ENCODE peak calls at places on chromosomes 4 and X, in five cellular contexts. E, W, V, P and D are unnamed samples.

GRCh38 chrX:20670611-20671010 is 403.9 kb upstream of the RPS6KA3 start:
- DNase-seq in V (no peak), W (no peak), P (no peak), E (no peak), D (no peak)

GRCh38 chr4:110198472-110199419 is at the start of gene ELOVL6:
- DNase-seq in E (peak), P (peak), V (peak), W (peak), D (peak)

GRCh38 chr4:1030559-1030958 is 19.1 kb downstream of the FGFRL1 start:
- DNase-seq in V (no peak), P (no peak), W (no peak), E (no peak), D (no peak)

GRCh38 chr4:103375278-103375677 is 177.1 kb upstream of the CENPE start:
- DNase-seq in W (no peak), P (peak), E (no peak), V (no peak), D (no peak)

GRCh38 chrX:12080265-12080664 is 58.0 kb upstream of the FRMPD4 start:
- DNase-seq in V (no peak), W (no peak), E (no peak), P (no peak), D (no peak)

GRCh38 chr4:88409206-88409605 is 30.6 kb downstream of the HERC6 start:
- DNase-seq in E (no peak), P (no peak), W (no peak), V (no peak), D (no peak)

GRCh38 chr4:19262467-19262866 is 989.2 kb upstream of the SLIT2 start:
- DNase-seq in W (no peak), V (no peak), E (no peak), P (no peak), D (no peak)

GRCh38 chr4:55386840-55387239 is 8.9 kb upstream of the TMEM165 start:
- DNase-seq in V (no peak), W (no peak), P (no peak), E (no peak), D (no peak)

GRCh38 chrX:153727108-153727931 is 2.7 kb downstream of the ABCD1 start:
- DNase-seq in P (no peak), W (no peak), V (no peak), E (no peak), D (no peak)

GRCh38 chr4:153116101-153116680 is 88.1 kb upstream of the TRIM2 start:
- DNase-seq in V (no peak), E (no peak), W (no peak), P (no peak), D (no peak)

GRCh38 chr4:4524364-4524763 is 17.5 kb downstream of the STX18 start:
- DNase-seq in P (no peak), W (no peak), E (peak), V (no peak), D (no peak)

GRCh38 chrX:47078129-47079043 is at the start of gene RGN:
- DNase-seq in E (no peak), W (peak), V (no peak), P (no peak), D (peak)

GRCh38 chr4:7665321-7665720 is 230.6 kb upstream of the PSAPL1 start:
- DNase-seq in V (no peak), E (no peak), P (no peak), W (no peak), D (no peak)

GRCh38 chrX:52352551-52352950 is 16.3 kb upstream of the XAGE2 start:
- DNase-seq in E (no peak), V (no peak), P (no peak), W (no peak), D (no peak)

GRCh38 chrX:97398030-97398551 is 514.4 kb downstream of the RPA4 start:
- DNase-seq in V (no peak), P (no peak), E (no peak), W (no peak), D (no peak)

GRCh38 chrX:47221756-47222155 is 3.3 kb downstream of the CDK16 start:
- DNase-seq in W (no peak), V (no peak), E (no peak), P (no peak), D (no peak)

GRCh38 chr4:25590171-25590570 is 65.5 kb upstream of the SLC34A2 start:
- DNase-seq in P (no peak), W (no peak), V (no peak), E (no peak), D (no peak)

GRCh38 chr4:188015025-188015778 is 19.6 kb downstream of the ZFP42 start:
- DNase-seq in E (no peak), W (no peak), P (no peak), V (no peak), D (no peak)

GRCh38 chr4:37885496-37885895 is 5.4 kb upstream of the TBC1D1 start:
- DNase-seq in P (no peak), E (no peak), V (no peak), W (no peak), D (no peak)

GRCh38 chr4:1851160-1851559 is 4.8 kb downstream of the LETM1 start:
- DNase-seq in V (no peak), E (no peak), W (no peak), P (no peak), D (no peak)

GRCh38 chrX:150375243-150375642 is 12.1 kb downstream of the MAMLD1 start:
- DNase-seq in W (no peak), V (no peak), E (no peak), P (no peak), D (no peak)

GRCh38 chr4:159828687-159829086 is 725.8 kb downstream of the RAPGEF2 start:
- DNase-seq in W (no peak), E (no peak), V (no peak), P (no peak), D (no peak)

GRCh38 chr4:7000421-7001176 is 42.6 kb upstream of the TADA2B start:
- DNase-seq in P (no peak), E (no peak), V (peak), W (no peak), D (no peak)

GRCh38 chrX:19683817-19684216 is 168.5 kb upstream of the MAP3K15 start:
- DNase-seq in W (no peak), P (no peak), E (no peak), V (no peak), D (no peak)

GRCh38 chr4:2800691-2801596 is 8.1 kb downstream of the SH3BP2 start:
- DNase-seq in V (peak), W (no peak), E (peak), P (no peak), D (peak)

GRCh38 chrX:49139713-49140112 is 16.2 kb upstream of the GPKOW start:
- DNase-seq in V (no peak), E (no peak), W (no peak), P (no peak), D (no peak)

GRCh38 chr4:26362745-26363439 is 42.1 kb downstream of the RBPJ start:
- DNase-seq in W (no peak), V (no peak), E (no peak), P (no peak), D (no peak)

GRCh38 chr4:41339812-41340809 is 83.4 kb downstream of the UCHL1 start:
- DNase-seq in V (no peak), P (no peak), W (no peak), E (no peak), D (no peak)

GRCh38 chr4:129900430-129900953 is 804.5 kb downstream of the C4orf33 start:
- DNase-seq in E (no peak), P (no peak), W (no peak), V (no peak), D (no peak)

GRCh38 chr4:89797117-89797516 is 39.8 kb downstream of the SNCA start:
- DNase-seq in P (no peak), V (no peak), E (no peak), W (no peak), D (no peak)

GRCh38 chr4:85755285-85755684 is 280.3 kb downstream of the ARHGAP24 start:
- DNase-seq in V (no peak), P (no peak), W (no peak), E (no peak), D (no peak)

GRCh38 chrX:1592863-1593201 is 1.4 kb downstream of the AKAP17A start:
- DNase-seq in W (no peak), E (no peak), P (no peak), V (peak), D (no peak)

GRCh38 chrX:3548743-3549441 is 164.6 kb downstream of the PRKX start:
- DNase-seq in P (peak), W (no peak), E (no peak), V (no peak), D (no peak)

GRCh38 chr4:33882246-33882990 is 2361.9 kb downstream of the ARAP2 start:
- DNase-seq in E (no peak), W (no peak), P (no peak), V (no peak), D (no peak)

DNA sequence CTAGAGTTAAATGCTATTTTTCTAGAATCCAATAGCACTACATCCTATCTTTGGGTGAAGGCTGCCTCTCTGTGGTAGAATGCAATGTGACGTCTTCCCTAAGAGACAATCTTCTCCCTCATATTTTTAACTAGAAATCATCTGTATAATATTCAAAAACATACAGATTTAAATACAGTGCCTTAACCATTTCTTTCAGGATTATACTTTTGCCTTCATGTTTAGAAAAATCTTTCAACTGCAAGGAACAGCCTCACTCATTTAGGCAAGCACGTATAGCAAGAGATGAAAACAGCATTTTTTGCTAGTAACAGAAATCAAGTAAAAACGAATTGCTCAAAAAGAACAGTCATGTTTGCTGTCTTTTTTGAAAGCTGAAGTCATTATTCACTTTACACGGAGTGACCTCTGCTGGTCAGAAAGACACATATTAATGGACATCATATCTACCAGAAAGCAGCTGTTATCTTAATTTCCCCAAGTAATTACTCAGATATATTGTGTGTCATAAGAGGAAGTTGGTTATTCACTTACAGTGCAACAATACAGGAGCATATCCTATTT is 422.3 kb downstream of the STPG2 start:
- DNase-seq in W (no peak), E (no peak), V (no peak), P (peak), D (no peak)
- TF ChIP-seq CTCF in W (peak), E (peak), V (no peak), P (peak), D (peak)

GRCh38 chrX:103616676-103617186 is 9.0 kb downstream of the TCEAL3 start:
- DNase-seq in P (no peak), V (no peak), W (no peak), E (no peak), D (no peak)

GRCh38 chrX:103610282-103610681 is 2.5 kb downstream of the TCEAL3 start:
- DNase-seq in E (no peak), W (no peak), V (no peak), P (no peak), D (no peak)

GRCh38 chrX:103614999-103615398 is 7.2 kb downstream of the TCEAL3 start:
- DNase-seq in W (no peak), E (no peak), P (no peak), V (no peak), D (no peak)

GRCh38 chrX:103613362-103613761 is 5.6 kb downstream of the TCEAL3 start:
- DNase-seq in E (no peak), W (no peak), V (no peak), P (no peak), D (no peak)

GRCh38 chrX:103615781-103616180 is 8.0 kb downstream of the TCEAL3 start:
- DNase-seq in E (no peak), W (no peak), P (no peak), V (no peak), D (no peak)
- TF ChIP-seq CTCF in E (no peak), W (no peak), P (no peak), V (no peak), D (no peak)

GRCh38 chr4:150495550-150495949 is 86.4 kb upstream of the MAB21L2 start:
- DNase-seq in E (no peak), P (no peak), V (no peak), W (no peak), D (no peak)
- TF ChIP-seq CTCF in E (no peak), P (no peak), V (no peak), W (no peak), D (no peak)

DNA sequence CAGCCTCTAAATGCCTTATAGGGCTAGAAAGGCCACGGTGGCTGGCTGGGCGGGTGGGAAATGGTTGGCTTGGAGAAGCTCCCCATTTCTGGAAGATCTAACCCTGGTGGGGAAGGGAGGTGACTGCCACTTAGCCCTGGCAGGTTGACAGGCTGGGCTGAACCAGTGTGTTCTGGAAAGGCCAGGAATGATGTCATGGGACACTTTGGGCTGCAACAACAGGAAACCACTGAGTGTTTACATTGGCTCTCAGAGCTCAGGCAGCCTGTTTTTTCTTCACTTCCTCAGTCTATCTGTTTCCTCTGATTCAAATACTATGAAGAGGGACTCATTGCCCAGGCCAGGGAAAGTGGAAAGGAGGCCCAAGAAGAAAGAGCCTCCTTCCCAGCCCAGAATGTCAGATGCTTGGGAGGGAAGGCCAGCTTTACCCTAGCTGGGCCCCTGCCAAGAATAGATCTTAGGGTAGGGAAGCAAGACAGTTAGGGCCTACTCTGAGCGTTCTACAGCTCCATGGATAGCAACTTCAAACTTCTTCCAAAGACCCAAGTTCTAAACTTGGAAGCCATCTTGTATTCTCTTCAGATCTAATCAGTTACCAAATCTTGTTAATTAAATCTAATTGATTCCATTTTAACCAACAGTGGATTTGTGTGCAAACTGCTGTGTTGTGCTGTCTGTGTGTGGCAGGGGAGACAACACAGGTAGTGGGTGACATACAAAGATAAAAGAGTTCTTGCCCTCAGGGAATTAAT is 65.7 kb upstream of the MSN start:
- DNase-seq in W (no peak), E (peak), P (no peak), V (peak), D (no peak)
- TF ChIP-seq CTCF in W (no peak), E (no peak), P (no peak), V (no peak), D (no peak)

GRCh38 chrX:41333994-41334865 is at the start of gene DDX3X:
- DNase-seq in W (peak), E (peak), V (peak), P (peak), D (peak)

GRCh38 chrX:41333744-41333993 is 293 bp upstream of the DDX3X start:
- DNase-seq in V (no peak), E (no peak), P (peak), W (peak), D (peak)

GRCh38 chrX:41332988-41333743 is 796 bp upstream of the DDX3X start:
- DNase-seq in W (peak), V (peak), P (peak), E (peak), D (peak)

GRCh38 chrX:41332005-41332404 is 2.0 kb upstream of the DDX3X start:
- DNase-seq in P (no peak), E (no peak), W (no peak), V (no peak), D (no peak)

DNA sequence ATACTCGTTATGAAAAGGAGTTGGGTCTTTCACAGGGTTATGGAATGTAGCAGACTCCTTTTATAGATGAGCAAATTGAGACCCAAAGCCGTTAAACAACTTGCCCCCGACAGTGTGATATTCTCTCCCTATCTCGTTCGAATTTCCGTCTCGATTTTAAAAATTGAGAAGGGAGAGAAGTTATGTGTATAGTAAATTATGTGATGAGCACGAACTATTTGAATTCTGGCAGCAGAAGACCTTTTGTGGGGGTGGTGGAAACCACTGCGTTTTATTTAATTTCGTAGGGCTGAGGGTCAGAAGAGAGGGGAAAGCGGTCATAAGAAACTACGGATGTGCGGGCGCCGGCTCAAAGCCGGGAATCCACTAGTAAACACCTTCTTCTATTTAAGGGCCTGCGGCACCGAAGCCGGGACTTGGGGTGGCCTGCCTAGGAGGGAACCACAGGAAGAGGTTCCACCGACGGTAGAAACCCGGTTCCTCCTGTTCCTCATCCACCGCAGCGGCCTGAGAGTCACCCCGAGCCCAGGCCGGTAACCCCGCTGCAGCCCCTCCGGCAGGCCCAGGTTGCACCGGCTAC is 1.5 kb upstream of the DDX3X start:
- DNase-seq in V (peak), E (peak), W (no peak), P (no peak), D (no peak)
- TF ChIP-seq CTCF in V (no peak), E (no peak), W (no peak), P (no peak), D (no peak)

GRCh38 chrX:127037179-127037578 is 217.7 kb downstream of the PRR32 start:
- DNase-seq in P (no peak), W (no peak), V (no peak), E (no peak), D (no peak)

GRCh38 chrX:127038065-127038464 is 218.5 kb downstream of the PRR32 start:
- DNase-seq in E (no peak), W (no peak), V (no peak), P (no peak), D (no peak)
- TF ChIP-seq CTCF in E (no peak), W (peak), V (no peak), P (no peak), D (peak)

GRCh38 chr4:67549123-67549522 is 3.8 kb upstream of the CENPC start:
- DNase-seq in P (no peak), W (no peak), V (no peak), E (no peak), D (no peak)
- TF ChIP-seq CTCF in P (peak), W (peak), V (no peak), E (peak), D (no peak)

DNA sequence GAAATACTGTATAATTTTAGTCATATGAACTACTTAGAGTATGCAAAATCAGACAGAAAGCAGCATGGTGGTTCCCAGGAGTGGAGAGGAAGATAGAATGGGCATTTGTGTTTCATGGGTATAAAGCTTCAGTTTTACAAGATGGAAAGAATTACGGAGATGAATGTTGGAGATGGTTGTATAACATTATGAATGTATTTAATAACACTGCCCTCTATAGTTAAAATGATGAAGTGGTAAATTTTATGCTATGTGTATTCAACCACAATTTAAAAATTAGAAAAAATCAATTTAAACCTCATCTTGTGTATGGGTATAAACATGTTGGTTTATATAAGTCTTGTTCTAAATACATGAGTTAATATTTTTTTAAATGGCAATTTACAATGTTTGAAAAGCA is 521.1 kb downstream of the FSTL5 start:
- DNase-seq in V (no peak), P (no peak), W (no peak), E (no peak), D (no peak)
- TF ChIP-seq CTCF in V (no peak), P (no peak), W (no peak), E (peak), D (peak)

GRCh38 chr4:184756399-184756798 is 22.5 kb upstream of the CENPU start:
- DNase-seq in P (no peak), E (no peak), W (no peak), V (no peak), D (no peak)
- TF ChIP-seq CTCF in P (no peak), E (no peak), W (no peak), V (no peak), D (no peak)